ENCODE peak calls at places on chromosomes 12 and 14, in nine cellular contexts. One of them, this sample, is unnamed. For H3K36me3 and H3K27me3, the result is how much of the 10 kb centered on the place peaks cover.

GRCh38 chr12:52836491-52837175 is 2.5 kb upstream of the KRT79 start:
- DNase-seq in neuronal stem cell: no peak
- DNase-seq in Peyer's patch: no peak
- DNase-seq in CD8-positive, alpha-beta T cell: no peak
- DNase-seq in lower lobe of right lung: no peak
- DNase-seq in heart left ventricle: no peak
- DNase-seq in psoas muscle: no peak
- DNase-seq in left ventricle myocardium inferior: no peak
- DNase-seq in left lung: no peak
- DNase-seq in this sample: no peak

GRCh38 chr12:130011611-130012385 is 108.0 kb upstream of the TMEM132D start:
- DNase-seq in CD8-positive, alpha-beta T cell: no peak
- DNase-seq in lower lobe of right lung: no peak
- DNase-seq in left ventricle myocardium inferior: no peak
- DNase-seq in left lung: no peak
- DNase-seq in neuronal stem cell: no peak
- DNase-seq in heart left ventricle: no peak
- DNase-seq in Peyer's patch: no peak
- DNase-seq in psoas muscle: no peak
- DNase-seq in this sample: no peak

GRCh38 chr12:131065801-131066200 is 112.1 kb downstream of the ADGRD1 start:
- DNase-seq in psoas muscle: no peak
- DNase-seq in lower lobe of right lung: no peak
- DNase-seq in heart left ventricle: no peak
- DNase-seq in left lung: no peak
- DNase-seq in Peyer's patch: no peak
- DNase-seq in left ventricle myocardium inferior: no peak
- DNase-seq in CD8-positive, alpha-beta T cell: no peak
- DNase-seq in neuronal stem cell: no peak
- DNase-seq in this sample: no peak

GRCh38 chr14:32078030-32078793 is 1.1 kb downstream of the ARHGAP5 start:
- DNase-seq in left lung: peak
- DNase-seq in CD8-positive, alpha-beta T cell: peak
- DNase-seq in psoas muscle: peak
- DNase-seq in heart left ventricle: no peak
- DNase-seq in neuronal stem cell: no peak
- DNase-seq in lower lobe of right lung: peak
- DNase-seq in Peyer's patch: peak
- DNase-seq in left ventricle myocardium inferior: peak
- DNase-seq in this sample: peak

GRCh38 chr14:70934502-70935134 is 27.4 kb downstream of the PCNX1 start:
- DNase-seq in neuronal stem cell: no peak
- DNase-seq in left ventricle myocardium inferior: no peak
- DNase-seq in lower lobe of right lung: no peak
- DNase-seq in left lung: no peak
- DNase-seq in CD8-positive, alpha-beta T cell: no peak
- DNase-seq in Peyer's patch: no peak
- DNase-seq in psoas muscle: no peak
- DNase-seq in heart left ventricle: no peak
- DNase-seq in this sample: no peak

GRCh38 chr14:105203057-105203494 is 22.0 kb upstream of the NUDT14 start:
- DNase-seq in heart left ventricle: peak
- DNase-seq in Peyer's patch: peak
- DNase-seq in left ventricle myocardium inferior: peak
- DNase-seq in CD8-positive, alpha-beta T cell: peak
- DNase-seq in psoas muscle: peak
- DNase-seq in left lung: peak
- DNase-seq in lower lobe of right lung: peak
- DNase-seq in neuronal stem cell: peak
- DNase-seq in this sample: peak

GRCh38 chr14:93977790-93978581 is 1.6 kb upstream of the ASB2 start:
- DNase-seq in left ventricle myocardium inferior: no peak
- DNase-seq in CD8-positive, alpha-beta T cell: peak
- DNase-seq in heart left ventricle: no peak
- DNase-seq in left lung: no peak
- DNase-seq in lower lobe of right lung: no peak
- DNase-seq in psoas muscle: no peak
- DNase-seq in Peyer's patch: peak
- DNase-seq in neuronal stem cell: no peak
- DNase-seq in this sample: no peak

GRCh38 chr14:94021001-94021400 is 5.1 kb upstream of the OTUB2 start:
- DNase-seq in heart left ventricle: no peak
- DNase-seq in left ventricle myocardium inferior: no peak
- DNase-seq in psoas muscle: no peak
- DNase-seq in CD8-positive, alpha-beta T cell: no peak
- DNase-seq in lower lobe of right lung: no peak
- DNase-seq in left lung: no peak
- DNase-seq in Peyer's patch: no peak
- DNase-seq in neuronal stem cell: no peak
- DNase-seq in this sample: no peak

GRCh38 chr12:123733243-123733642 is 21.1 kb downstream of the ATP6V0A2 start:
- DNase-seq in psoas muscle: no peak
- DNase-seq in Peyer's patch: no peak
- DNase-seq in left lung: no peak
- DNase-seq in heart left ventricle: no peak
- DNase-seq in lower lobe of right lung: no peak
- DNase-seq in CD8-positive, alpha-beta T cell: no peak
- DNase-seq in neuronal stem cell: no peak
- DNase-seq in left ventricle myocardium inferior: no peak
- DNase-seq in this sample: no peak

GRCh38 chr12:123732251-123732650 is 20.1 kb downstream of the ATP6V0A2 start:
- DNase-seq in left lung: no peak
- DNase-seq in psoas muscle: no peak
- DNase-seq in CD8-positive, alpha-beta T cell: no peak
- DNase-seq in left ventricle myocardium inferior: no peak
- DNase-seq in heart left ventricle: no peak
- DNase-seq in Peyer's patch: no peak
- DNase-seq in lower lobe of right lung: no peak
- DNase-seq in neuronal stem cell: no peak
- DNase-seq in this sample: no peak

DNA sequence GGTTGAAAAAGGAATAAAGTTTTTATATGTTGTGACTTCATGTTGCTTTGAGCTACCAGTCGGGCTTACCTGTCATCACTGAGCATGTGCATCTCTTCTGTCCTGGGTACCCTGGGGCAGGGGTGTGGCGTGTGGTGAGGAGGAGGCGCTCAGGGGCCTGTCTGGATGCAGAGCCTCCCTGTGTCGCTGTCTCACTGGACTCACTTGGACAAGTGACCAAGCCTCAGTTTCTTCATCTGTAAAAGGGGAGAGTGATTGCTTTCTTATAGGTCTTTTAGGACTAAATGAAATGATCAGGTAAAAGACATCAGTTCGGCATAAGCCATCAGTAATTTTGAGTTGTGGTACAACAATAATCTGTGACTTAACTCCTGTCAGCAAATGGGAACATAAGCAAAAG is 22.1 kb downstream of the ATP6V0A2 start:
- DNase-seq in neuronal stem cell: no peak
- DNase-seq in left ventricle myocardium inferior: no peak
- DNase-seq in lower lobe of right lung: no peak
- DNase-seq in CD8-positive, alpha-beta T cell: no peak
- DNase-seq in left lung: no peak
- DNase-seq in Peyer's patch: no peak
- DNase-seq in heart left ventricle: no peak
- DNase-seq in psoas muscle: no peak
- DNase-seq in this sample: no peak
- H3K36me3 ChIP-seq in neuronal stem cell: half or more
- H3K36me3 ChIP-seq in left ventricle myocardium inferior: half or more
- H3K36me3 ChIP-seq in lower lobe of right lung: half or more
- H3K36me3 ChIP-seq in CD8-positive, alpha-beta T cell: half or more
- H3K36me3 ChIP-seq in left lung: half or more
- H3K36me3 ChIP-seq in Peyer's patch: under half
- H3K36me3 ChIP-seq in heart left ventricle: half or more
- H3K36me3 ChIP-seq in psoas muscle: half or more
- H3K36me3 ChIP-seq in this sample: under half

DNA sequence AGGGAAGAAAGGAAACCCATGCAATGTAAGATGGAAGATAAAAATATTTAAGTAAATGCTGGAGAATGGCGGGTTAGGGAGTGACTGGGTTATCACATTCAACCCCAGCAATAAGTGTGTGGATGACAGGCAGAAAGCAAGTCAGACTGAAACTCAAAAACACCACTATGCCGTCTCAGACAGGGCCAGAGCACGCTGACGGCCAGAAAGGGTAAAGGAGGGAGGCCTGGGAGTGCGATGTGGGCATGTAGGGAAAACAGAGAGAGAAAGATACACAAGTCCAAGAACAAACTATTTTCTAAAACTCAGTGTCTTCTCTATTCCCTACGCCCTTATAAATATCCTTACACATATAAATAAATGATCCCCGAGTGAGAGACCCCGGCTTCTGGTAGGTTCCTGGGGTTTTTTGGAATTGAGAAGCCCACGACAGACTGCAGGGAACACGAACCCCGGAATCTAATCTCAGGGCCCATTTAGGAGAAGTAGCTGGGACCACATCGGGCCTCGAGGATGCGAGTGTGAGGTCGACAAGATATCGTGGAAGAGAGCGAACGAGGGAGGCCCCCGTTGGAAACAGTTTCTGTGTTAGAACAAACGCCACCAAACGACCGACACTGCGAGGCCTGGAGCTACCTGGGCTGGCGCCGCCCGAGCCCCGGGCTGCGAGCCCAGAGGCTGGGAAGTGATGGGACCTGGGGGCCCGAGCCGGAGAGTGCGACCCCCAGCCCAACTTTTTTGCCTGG is 744 bp upstream of the OTX2 start:
- DNase-seq in neuronal stem cell: no peak
- DNase-seq in Peyer's patch: no peak
- DNase-seq in left lung: no peak
- DNase-seq in left ventricle myocardium inferior: no peak
- DNase-seq in lower lobe of right lung: no peak
- DNase-seq in psoas muscle: no peak
- DNase-seq in CD8-positive, alpha-beta T cell: no peak
- DNase-seq in heart left ventricle: no peak
- DNase-seq in this sample: no peak
- H3K27me3 ChIP-seq in neuronal stem cell: half or more
- H3K27me3 ChIP-seq in Peyer's patch: half or more
- H3K27me3 ChIP-seq in left lung: half or more
- H3K27me3 ChIP-seq in left ventricle myocardium inferior: half or more
- H3K27me3 ChIP-seq in lower lobe of right lung: half or more
- H3K27me3 ChIP-seq in psoas muscle: half or more
- H3K27me3 ChIP-seq in CD8-positive, alpha-beta T cell: under half
- H3K27me3 ChIP-seq in heart left ventricle: half or more
- H3K27me3 ChIP-seq in this sample: half or more

GRCh38 chr12:2242816-2243215 is 190.0 kb downstream of the CACNA1C start:
- DNase-seq in left lung: no peak
- DNase-seq in CD8-positive, alpha-beta T cell: no peak
- DNase-seq in heart left ventricle: no peak
- DNase-seq in lower lobe of right lung: no peak
- DNase-seq in psoas muscle: no peak
- DNase-seq in Peyer's patch: no peak
- DNase-seq in left ventricle myocardium inferior: no peak
- DNase-seq in neuronal stem cell: no peak
- DNase-seq in this sample: no peak
- H3K27ac ChIP-seq in left lung: no peak
- H3K27ac ChIP-seq in CD8-positive, alpha-beta T cell: no peak
- H3K27ac ChIP-seq in heart left ventricle: peak
- H3K27ac ChIP-seq in lower lobe of right lung: no peak
- H3K27ac ChIP-seq in psoas muscle: no peak
- H3K27ac ChIP-seq in Peyer's patch: no peak
- H3K27ac ChIP-seq in left ventricle myocardium inferior: peak
- H3K27ac ChIP-seq in neuronal stem cell: no peak
- H3K27ac ChIP-seq in this sample: no peak

DNA sequence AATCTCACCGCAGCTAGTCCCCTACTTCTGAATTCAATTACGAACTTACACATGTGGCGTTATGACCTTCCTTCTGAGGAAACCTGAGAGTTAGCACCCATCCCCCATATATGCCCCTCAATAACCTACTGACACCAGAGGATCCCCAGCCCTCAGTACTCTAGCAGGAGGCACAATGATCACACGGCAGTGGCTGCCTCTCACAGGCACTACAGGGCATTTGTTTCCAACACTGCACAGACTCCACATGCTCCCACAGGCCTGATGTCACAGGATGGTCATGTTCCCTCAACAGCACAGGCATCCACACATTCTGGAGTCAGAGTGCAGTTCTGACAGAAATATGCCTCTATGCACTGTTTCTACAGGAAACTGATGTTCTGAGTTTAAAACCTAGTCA is 17.4 kb downstream of the PPP1CC start:
- DNase-seq in left lung: no peak
- DNase-seq in left ventricle myocardium inferior: no peak
- DNase-seq in psoas muscle: no peak
- DNase-seq in lower lobe of right lung: no peak
- DNase-seq in CD8-positive, alpha-beta T cell: no peak
- DNase-seq in heart left ventricle: no peak
- DNase-seq in neuronal stem cell: no peak
- DNase-seq in Peyer's patch: no peak
- DNase-seq in this sample: no peak
- H3K36me3 ChIP-seq in left lung: half or more
- H3K36me3 ChIP-seq in left ventricle myocardium inferior: half or more
- H3K36me3 ChIP-seq in psoas muscle: half or more
- H3K36me3 ChIP-seq in lower lobe of right lung: half or more
- H3K36me3 ChIP-seq in CD8-positive, alpha-beta T cell: half or more
- H3K36me3 ChIP-seq in heart left ventricle: half or more
- H3K36me3 ChIP-seq in neuronal stem cell: half or more
- H3K36me3 ChIP-seq in Peyer's patch: under half
- H3K36me3 ChIP-seq in this sample: under half

GRCh38 chr14:99124482-99125104 is 147.4 kb downstream of the BCL11B start:
- DNase-seq in neuronal stem cell: no peak
- DNase-seq in lower lobe of right lung: no peak
- DNase-seq in heart left ventricle: no peak
- DNase-seq in left lung: no peak
- DNase-seq in left ventricle myocardium inferior: no peak
- DNase-seq in psoas muscle: no peak
- DNase-seq in Peyer's patch: no peak
- DNase-seq in CD8-positive, alpha-beta T cell: no peak
- DNase-seq in this sample: no peak
- H3K27me3 ChIP-seq in neuronal stem cell: under half
- H3K27me3 ChIP-seq in lower lobe of right lung: under half
- H3K27me3 ChIP-seq in heart left ventricle: under half
- H3K27me3 ChIP-seq in left lung: under half
- H3K27me3 ChIP-seq in left ventricle myocardium inferior: half or more
- H3K27me3 ChIP-seq in psoas muscle: under half
- H3K27me3 ChIP-seq in Peyer's patch: under half
- H3K27me3 ChIP-seq in CD8-positive, alpha-beta T cell: under half
- H3K27me3 ChIP-seq in this sample: under half

GRCh38 chr12:117067638-117068037 is 31.6 kb downstream of the TESC start:
- DNase-seq in Peyer's patch: no peak
- DNase-seq in lower lobe of right lung: no peak
- DNase-seq in neuronal stem cell: no peak
- DNase-seq in left lung: no peak
- DNase-seq in heart left ventricle: peak
- DNase-seq in CD8-positive, alpha-beta T cell: no peak
- DNase-seq in left ventricle myocardium inferior: no peak
- DNase-seq in psoas muscle: no peak
- DNase-seq in this sample: no peak
- H3K27ac ChIP-seq in Peyer's patch: no peak
- H3K27ac ChIP-seq in lower lobe of right lung: no peak
- H3K27ac ChIP-seq in neuronal stem cell: no peak
- H3K27ac ChIP-seq in left lung: no peak
- H3K27ac ChIP-seq in heart left ventricle: peak
- H3K27ac ChIP-seq in CD8-positive, alpha-beta T cell: no peak
- H3K27ac ChIP-seq in left ventricle myocardium inferior: peak
- H3K27ac ChIP-seq in psoas muscle: no peak
- H3K27ac ChIP-seq in this sample: no peak

GRCh38 chr14:88499225-88499624 is 55.6 kb downstream of the PTPN21 start:
- DNase-seq in neuronal stem cell: no peak
- DNase-seq in psoas muscle: no peak
- DNase-seq in left lung: no peak
- DNase-seq in CD8-positive, alpha-beta T cell: no peak
- DNase-seq in left ventricle myocardium inferior: no peak
- DNase-seq in lower lobe of right lung: no peak
- DNase-seq in Peyer's patch: no peak
- DNase-seq in heart left ventricle: no peak
- DNase-seq in this sample: no peak
- H3K36me3 ChIP-seq in neuronal stem cell: half or more
- H3K36me3 ChIP-seq in psoas muscle: half or more
- H3K36me3 ChIP-seq in left lung: under half
- H3K36me3 ChIP-seq in CD8-positive, alpha-beta T cell: under half
- H3K36me3 ChIP-seq in left ventricle myocardium inferior: half or more
- H3K36me3 ChIP-seq in lower lobe of right lung: half or more
- H3K36me3 ChIP-seq in Peyer's patch: under half
- H3K36me3 ChIP-seq in heart left ventricle: under half
- H3K36me3 ChIP-seq in this sample: under half

GRCh38 chr12:53997324-53998173 is 2.4 kb upstream of the HOXC9 start:
- DNase-seq in left lung: no peak
- DNase-seq in neuronal stem cell: no peak
- DNase-seq in psoas muscle: no peak
- DNase-seq in heart left ventricle: peak
- DNase-seq in CD8-positive, alpha-beta T cell: no peak
- DNase-seq in Peyer's patch: no peak
- DNase-seq in left ventricle myocardium inferior: no peak
- DNase-seq in lower lobe of right lung: no peak
- DNase-seq in this sample: no peak
- H3K27me3 ChIP-seq in left lung: half or more
- H3K27me3 ChIP-seq in neuronal stem cell: half or more
- H3K27me3 ChIP-seq in psoas muscle: under half
- H3K27me3 ChIP-seq in heart left ventricle: half or more
- H3K27me3 ChIP-seq in CD8-positive, alpha-beta T cell: half or more
- H3K27me3 ChIP-seq in Peyer's patch: half or more
- H3K27me3 ChIP-seq in left ventricle myocardium inferior: half or more
- H3K27me3 ChIP-seq in lower lobe of right lung: half or more
- H3K27me3 ChIP-seq in this sample: under half